ENCODE peak calls at places on chromosomes 11 and 22, in six cellular contexts. One of them, this sample, is unnamed.

GRCh38 chr11:77761481-77761880 is 59.0 kb downstream of the RSF1 start:
- DNase-seq in CD8-positive, alpha-beta T cell: no peak
- DNase-seq in AG10803: no peak
- DNase-seq in MM.1S: no peak
- DNase-seq in heart right ventricle: no peak
- DNase-seq in small intestine: no peak
- DNase-seq in this sample: no peak

GRCh38 chr11:109940816-109941215 is 152.4 kb upstream of the ZC3H12C start:
- DNase-seq in CD8-positive, alpha-beta T cell: no peak
- DNase-seq in AG10803: peak
- DNase-seq in MM.1S: no peak
- DNase-seq in heart right ventricle: no peak
- DNase-seq in small intestine: no peak
- DNase-seq in this sample: peak

GRCh38 chr22:25777870-25778269 is 35.9 kb downstream of the MYO18B start:
- DNase-seq in CD8-positive, alpha-beta T cell: no peak
- DNase-seq in AG10803: peak
- DNase-seq in MM.1S: no peak
- DNase-seq in heart right ventricle: no peak
- DNase-seq in small intestine: peak
- DNase-seq in this sample: peak

GRCh38 chr11:10436224-10436623 is 18.8 kb upstream of the AMPD3 start:
- DNase-seq in CD8-positive, alpha-beta T cell: no peak
- DNase-seq in AG10803: no peak
- DNase-seq in MM.1S: no peak
- DNase-seq in heart right ventricle: no peak
- DNase-seq in small intestine: no peak
- DNase-seq in this sample: no peak

GRCh38 chr22:26990503-26991189 is 333.3 kb downstream of the MIAT start:
- DNase-seq in CD8-positive, alpha-beta T cell: no peak
- DNase-seq in AG10803: no peak
- DNase-seq in MM.1S: no peak
- DNase-seq in heart right ventricle: no peak
- DNase-seq in small intestine: no peak
- DNase-seq in this sample: no peak

GRCh38 chr11:62876712-62877111 is 4.0 kb upstream of the SLC3A2 start:
- DNase-seq in CD8-positive, alpha-beta T cell: no peak
- DNase-seq in AG10803: no peak
- DNase-seq in MM.1S: no peak
- DNase-seq in heart right ventricle: no peak
- DNase-seq in small intestine: no peak
- DNase-seq in this sample: no peak

GRCh38 chr22:31400023-31400397 is 606 bp downstream of the DRG1 start:
- DNase-seq in CD8-positive, alpha-beta T cell: no peak
- DNase-seq in AG10803: peak
- DNase-seq in MM.1S: no peak
- DNase-seq in heart right ventricle: no peak
- DNase-seq in small intestine: no peak
- DNase-seq in this sample: no peak

GRCh38 chr11:71153005-71153395 is 99.4 kb downstream of the SHANK2 start:
- DNase-seq in CD8-positive, alpha-beta T cell: no peak
- DNase-seq in AG10803: no peak
- DNase-seq in MM.1S: no peak
- DNase-seq in heart right ventricle: no peak
- DNase-seq in small intestine: peak
- DNase-seq in this sample: peak

GRCh38 chr22:26857169-26857568 is 199.8 kb downstream of the MIAT start:
- DNase-seq in CD8-positive, alpha-beta T cell: no peak
- DNase-seq in AG10803: no peak
- DNase-seq in MM.1S: no peak
- DNase-seq in heart right ventricle: no peak
- DNase-seq in small intestine: no peak
- DNase-seq in this sample: no peak

GRCh38 chr11:77124041-77124440 is 4.0 kb upstream of the MYO7A start:
- DNase-seq in CD8-positive, alpha-beta T cell: no peak
- DNase-seq in AG10803: no peak
- DNase-seq in MM.1S: no peak
- DNase-seq in heart right ventricle: no peak
- DNase-seq in small intestine: no peak
- DNase-seq in this sample: no peak

GRCh38 chr11:64686466-64687175 is 36.4 kb downstream of the NRXN2 start:
- DNase-seq in CD8-positive, alpha-beta T cell: no peak
- DNase-seq in AG10803: no peak
- DNase-seq in MM.1S: no peak
- DNase-seq in heart right ventricle: no peak
- DNase-seq in small intestine: no peak
- DNase-seq in this sample: no peak

GRCh38 chr11:102974552-102975280 is 19.2 kb upstream of the MMP13 start:
- DNase-seq in CD8-positive, alpha-beta T cell: no peak
- DNase-seq in AG10803: peak
- DNase-seq in MM.1S: no peak
- DNase-seq in heart right ventricle: no peak
- DNase-seq in small intestine: peak
- DNase-seq in this sample: peak

GRCh38 chr11:36280531-36280930 is 8.7 kb downstream of the COMMD9 start:
- DNase-seq in CD8-positive, alpha-beta T cell: no peak
- DNase-seq in AG10803: peak
- DNase-seq in MM.1S: no peak
- DNase-seq in heart right ventricle: no peak
- DNase-seq in small intestine: no peak
- DNase-seq in this sample: no peak

GRCh38 chr22:20909543-20910303 is 7.5 kb upstream of the CRKL start:
- DNase-seq in CD8-positive, alpha-beta T cell: no peak
- DNase-seq in AG10803: no peak
- DNase-seq in MM.1S: peak
- DNase-seq in heart right ventricle: no peak
- DNase-seq in small intestine: no peak
- DNase-seq in this sample: no peak

GRCh38 chr22:48740086-48740730 is 1087.5 kb downstream of the BRD1 start:
- DNase-seq in CD8-positive, alpha-beta T cell: no peak
- DNase-seq in AG10803: no peak
- DNase-seq in MM.1S: no peak
- DNase-seq in heart right ventricle: no peak
- DNase-seq in small intestine: no peak
- DNase-seq in this sample: no peak

GRCh38 chr11:34585304-34585869 is 35.5 kb upstream of the EHF start:
- DNase-seq in CD8-positive, alpha-beta T cell: no peak
- DNase-seq in AG10803: no peak
- DNase-seq in MM.1S: no peak
- DNase-seq in heart right ventricle: no peak
- DNase-seq in small intestine: peak
- DNase-seq in this sample: no peak

GRCh38 chr11:82776377-82776776 is 42.7 kb upstream of the FAM181B start:
- DNase-seq in CD8-positive, alpha-beta T cell: no peak
- DNase-seq in AG10803: no peak
- DNase-seq in MM.1S: no peak
- DNase-seq in heart right ventricle: no peak
- DNase-seq in small intestine: no peak
- DNase-seq in this sample: no peak

GRCh38 chr11:114621072-114621471 is 25.5 kb upstream of the NXPE4 start:
- DNase-seq in CD8-positive, alpha-beta T cell: no peak
- DNase-seq in AG10803: no peak
- DNase-seq in MM.1S: no peak
- DNase-seq in heart right ventricle: no peak
- DNase-seq in small intestine: no peak
- DNase-seq in this sample: no peak

GRCh38 chr22:42962295-42963230 is 52.4 kb downstream of the PACSIN2 start:
- DNase-seq in CD8-positive, alpha-beta T cell: no peak
- DNase-seq in AG10803: peak
- DNase-seq in MM.1S: no peak
- DNase-seq in heart right ventricle: no peak
- DNase-seq in small intestine: peak
- DNase-seq in this sample: no peak

GRCh38 chr11:134596404-134596803 is 184.4 kb upstream of the B3GAT1 start:
- DNase-seq in CD8-positive, alpha-beta T cell: no peak
- DNase-seq in AG10803: no peak
- DNase-seq in MM.1S: no peak
- DNase-seq in heart right ventricle: no peak
- DNase-seq in small intestine: no peak
- DNase-seq in this sample: no peak

GRCh38 chr11:74444173-74444832 is 23.0 kb downstream of the KCNE3 start:
- DNase-seq in CD8-positive, alpha-beta T cell: no peak
- DNase-seq in AG10803: no peak
- DNase-seq in MM.1S: no peak
- DNase-seq in heart right ventricle: no peak
- DNase-seq in small intestine: no peak
- DNase-seq in this sample: no peak

GRCh38 chr11:1086171-1087102 is 11.8 kb downstream of the MUC2 start:
- DNase-seq in CD8-positive, alpha-beta T cell: no peak
- DNase-seq in AG10803: no peak
- DNase-seq in MM.1S: no peak
- DNase-seq in heart right ventricle: peak
- DNase-seq in small intestine: no peak
- DNase-seq in this sample: no peak

GRCh38 chr11:74783241-74783871 is 34.7 kb downstream of the RNF169 start:
- DNase-seq in CD8-positive, alpha-beta T cell: no peak
- DNase-seq in AG10803: peak
- DNase-seq in MM.1S: peak
- DNase-seq in heart right ventricle: no peak
- DNase-seq in small intestine: peak
- DNase-seq in this sample: peak

GRCh38 chr22:46068908-46069481 is 81.3 kb upstream of the PPARA start:
- DNase-seq in CD8-positive, alpha-beta T cell: no peak
- DNase-seq in AG10803: peak
- DNase-seq in MM.1S: no peak
- DNase-seq in heart right ventricle: peak
- DNase-seq in small intestine: peak
- DNase-seq in this sample: peak

GRCh38 chr22:44404341-44405020 is 91.7 kb upstream of the SHISAL1 start:
- DNase-seq in CD8-positive, alpha-beta T cell: no peak
- DNase-seq in AG10803: no peak
- DNase-seq in MM.1S: no peak
- DNase-seq in heart right ventricle: peak
- DNase-seq in small intestine: no peak
- DNase-seq in this sample: no peak

GRCh38 chr11:15153231-15153630 is 38.5 kb downstream of the INSC start:
- DNase-seq in CD8-positive, alpha-beta T cell: no peak
- DNase-seq in AG10803: peak
- DNase-seq in MM.1S: no peak
- DNase-seq in heart right ventricle: no peak
- DNase-seq in small intestine: no peak
- DNase-seq in this sample: no peak

GRCh38 chr11:11604340-11604992 is 17.3 kb downstream of the GALNT18 start:
- DNase-seq in CD8-positive, alpha-beta T cell: no peak
- DNase-seq in AG10803: no peak
- DNase-seq in MM.1S: no peak
- DNase-seq in heart right ventricle: no peak
- DNase-seq in small intestine: no peak
- DNase-seq in this sample: no peak

GRCh38 chr11:34812905-34813576 is 103.1 kb downstream of the APIP start:
- DNase-seq in CD8-positive, alpha-beta T cell: no peak
- DNase-seq in AG10803: no peak
- DNase-seq in MM.1S: no peak
- DNase-seq in heart right ventricle: no peak
- DNase-seq in small intestine: no peak
- DNase-seq in this sample: no peak

GRCh38 chr11:1303196-1303821 is 6.1 kb downstream of the TOLLIP start:
- DNase-seq in CD8-positive, alpha-beta T cell: peak
- DNase-seq in AG10803: no peak
- DNase-seq in MM.1S: no peak
- DNase-seq in heart right ventricle: peak
- DNase-seq in small intestine: peak
- DNase-seq in this sample: peak

GRCh38 chr11:14583252-14584105 is 60.1 kb upstream of the PDE3B start:
- DNase-seq in CD8-positive, alpha-beta T cell: no peak
- DNase-seq in AG10803: peak
- DNase-seq in MM.1S: no peak
- DNase-seq in heart right ventricle: peak
- DNase-seq in small intestine: peak
- DNase-seq in this sample: peak

GRCh38 chr11:120608061-120608460 is 96.5 kb downstream of the GRIK4 start:
- DNase-seq in CD8-positive, alpha-beta T cell: no peak
- DNase-seq in AG10803: no peak
- DNase-seq in MM.1S: no peak
- DNase-seq in heart right ventricle: no peak
- DNase-seq in small intestine: no peak
- DNase-seq in this sample: no peak

GRCh38 chr11:117872962-117873827 is 3.3 kb downstream of the FXYD6 start:
- DNase-seq in CD8-positive, alpha-beta T cell: no peak
- DNase-seq in AG10803: no peak
- DNase-seq in MM.1S: peak
- DNase-seq in heart right ventricle: no peak
- DNase-seq in small intestine: no peak
- DNase-seq in this sample: no peak

GRCh38 chr11:123481647-123482046 is 51.6 kb downstream of the GRAMD1B start:
- DNase-seq in CD8-positive, alpha-beta T cell: no peak
- DNase-seq in AG10803: no peak
- DNase-seq in MM.1S: no peak
- DNase-seq in heart right ventricle: no peak
- DNase-seq in small intestine: no peak
- DNase-seq in this sample: no peak

GRCh38 chr22:19478086-19478392 is 954 bp downstream of the UFD1 start:
- DNase-seq in CD8-positive, alpha-beta T cell: no peak
- DNase-seq in AG10803: no peak
- DNase-seq in MM.1S: no peak
- DNase-seq in heart right ventricle: no peak
- DNase-seq in small intestine: peak
- DNase-seq in this sample: no peak
- H3K4me3 ChIP-seq in CD8-positive, alpha-beta T cell: peak
- H3K4me3 ChIP-seq in AG10803: peak
- H3K4me3 ChIP-seq in MM.1S: peak
- H3K4me3 ChIP-seq in heart right ventricle: peak
- H3K4me3 ChIP-seq in small intestine: peak
- H3K4me3 ChIP-seq in this sample: peak

GRCh38 chr22:39733191-39733590 is 160.4 kb downstream of the ENTHD1 start:
- DNase-seq in CD8-positive, alpha-beta T cell: no peak
- DNase-seq in AG10803: no peak
- DNase-seq in MM.1S: no peak
- DNase-seq in heart right ventricle: no peak
- DNase-seq in small intestine: no peak
- DNase-seq in this sample: no peak
- H3K4me3 ChIP-seq in CD8-positive, alpha-beta T cell: no peak
- H3K4me3 ChIP-seq in AG10803: no peak
- H3K4me3 ChIP-seq in MM.1S: no peak
- H3K4me3 ChIP-seq in heart right ventricle: no peak
- H3K4me3 ChIP-seq in small intestine: no peak
- H3K4me3 ChIP-seq in this sample: no peak

GRCh38 chr11:116422556-116422955 is 350.2 kb downstream of the BUD13 start:
- DNase-seq in CD8-positive, alpha-beta T cell: no peak
- DNase-seq in AG10803: no peak
- DNase-seq in MM.1S: no peak
- DNase-seq in heart right ventricle: no peak
- DNase-seq in small intestine: no peak
- DNase-seq in this sample: no peak
- H3K4me3 ChIP-seq in CD8-positive, alpha-beta T cell: no peak
- H3K4me3 ChIP-seq in AG10803: no peak
- H3K4me3 ChIP-seq in MM.1S: no peak
- H3K4me3 ChIP-seq in heart right ventricle: no peak
- H3K4me3 ChIP-seq in small intestine: no peak
- H3K4me3 ChIP-seq in this sample: no peak

DNA sequence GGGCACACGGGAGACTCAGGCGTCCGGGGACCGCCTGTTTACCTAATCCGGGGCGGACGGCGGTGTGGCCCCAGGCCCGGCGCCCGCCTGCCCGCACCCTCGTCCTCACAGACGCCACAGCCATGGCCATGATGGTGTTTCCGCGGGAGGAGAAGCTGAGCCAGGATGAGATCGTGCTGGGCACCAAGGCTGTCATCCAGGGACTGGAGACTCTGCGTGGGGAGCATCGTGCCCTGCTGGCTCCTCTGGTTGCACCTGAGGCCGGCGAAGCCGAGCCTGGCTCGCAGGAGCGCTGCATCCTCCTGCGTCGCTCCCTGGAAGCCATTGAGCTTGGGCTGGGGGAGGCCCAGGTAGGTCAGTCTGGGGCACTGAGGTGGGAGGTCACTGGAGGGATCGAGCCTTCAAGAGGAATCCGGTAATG is 10.0 kb upstream of the RAB1B start:
- DNase-seq in CD8-positive, alpha-beta T cell: no peak
- DNase-seq in AG10803: no peak
- DNase-seq in MM.1S: no peak
- DNase-seq in heart right ventricle: no peak
- DNase-seq in small intestine: no peak
- DNase-seq in this sample: no peak
- H3K4me3 ChIP-seq in CD8-positive, alpha-beta T cell: peak
- H3K4me3 ChIP-seq in AG10803: peak
- H3K4me3 ChIP-seq in MM.1S: peak
- H3K4me3 ChIP-seq in heart right ventricle: peak
- H3K4me3 ChIP-seq in small intestine: peak
- H3K4me3 ChIP-seq in this sample: peak